ENCODE peak calls at places on chromosomes 7 and 10, in five cellular contexts. One of them, this sample, is unnamed.
A peak's percentile ranks its signal among the peaks of the same experiment; 100 is the strongest.

GRCh38 chr7:40824461-40824860 is 689.7 kb downstream of the SUGCT start:
- DNase-seq in KG1: no peak
- DNase-seq in smooth muscle cell of the brain vasculature: no peak
- DNase-seq in AG04450: no peak
- DNase-seq in GM20000: no peak
- DNase-seq in this sample: no peak

GRCh38 chr10:110822708-110823291 is 48.9 kb upstream of the PDCD4 start:
- DNase-seq in KG1: no peak
- DNase-seq in AG04450: no peak
- DNase-seq in smooth muscle cell of the brain vasculature: no peak
- DNase-seq in GM20000: no peak
- DNase-seq in this sample: peak; percentile 44

GRCh38 chr7:18426564-18427226 is 68.9 kb upstream of the HDAC9 start:
- DNase-seq in GM20000: no peak
- DNase-seq in AG04450: no peak
- DNase-seq in smooth muscle cell of the brain vasculature: no peak
- DNase-seq in KG1: no peak
- DNase-seq in this sample: no peak

GRCh38 chr7:73539709-73540108 is 17.6 kb upstream of the BAZ1B start:
- DNase-seq in smooth muscle cell of the brain vasculature: no peak
- DNase-seq in GM20000: no peak
- DNase-seq in AG04450: no peak
- DNase-seq in KG1: no peak
- DNase-seq in this sample: no peak

GRCh38 chr10:22316286-22317120 is at the start of gene COMMD3:
- DNase-seq in AG04450: peak; percentile 62
- DNase-seq in GM20000: peak; percentile 88
- DNase-seq in smooth muscle cell of the brain vasculature: no peak
- DNase-seq in KG1: peak; percentile 84
- DNase-seq in this sample: peak; percentile 82

GRCh38 chr10:54065106-54065505 is 735.9 kb downstream of the PCDH15 start:
- DNase-seq in smooth muscle cell of the brain vasculature: no peak
- DNase-seq in AG04450: no peak
- DNase-seq in GM20000: no peak
- DNase-seq in KG1: no peak
- DNase-seq in this sample: no peak

GRCh38 chr7:50690541-50691011 is 92.1 kb downstream of the GRB10 start:
- DNase-seq in smooth muscle cell of the brain vasculature: no peak
- DNase-seq in AG04450: no peak
- DNase-seq in KG1: no peak
- DNase-seq in GM20000: no peak
- DNase-seq in this sample: no peak

GRCh38 chr7:111329367-111330234 is 232.7 kb downstream of the IMMP2L start:
- DNase-seq in AG04450: no peak
- DNase-seq in GM20000: no peak
- DNase-seq in smooth muscle cell of the brain vasculature: no peak
- DNase-seq in KG1: no peak
- DNase-seq in this sample: no peak

GRCh38 chr7:140231779-140232491 is 55.2 kb upstream of the KDM7A start:
- DNase-seq in AG04450: no peak
- DNase-seq in KG1: no peak
- DNase-seq in smooth muscle cell of the brain vasculature: no peak
- DNase-seq in GM20000: no peak
- DNase-seq in this sample: no peak

GRCh38 chr7:36273836-36274235 is 115.8 kb upstream of the ANLN start:
- DNase-seq in KG1: no peak
- DNase-seq in smooth muscle cell of the brain vasculature: no peak
- DNase-seq in GM20000: no peak
- DNase-seq in AG04450: no peak
- DNase-seq in this sample: no peak

GRCh38 chr10:31157125-31157983 is 125.7 kb upstream of the ZNF438 start:
- DNase-seq in GM20000: no peak
- DNase-seq in smooth muscle cell of the brain vasculature: no peak
- DNase-seq in AG04450: peak; percentile 48
- DNase-seq in KG1: no peak
- DNase-seq in this sample: peak; percentile 29

GRCh38 chr7:106504207-106504606 is 156.8 kb downstream of the CCDC71L start:
- DNase-seq in smooth muscle cell of the brain vasculature: no peak
- DNase-seq in GM20000: no peak
- DNase-seq in KG1: no peak
- DNase-seq in AG04450: no peak
- DNase-seq in this sample: no peak

GRCh38 chr10:62046522-62047239 is 145.2 kb downstream of the ARID5B start:
- DNase-seq in GM20000: no peak
- DNase-seq in KG1: peak; percentile 54
- DNase-seq in AG04450: no peak
- DNase-seq in smooth muscle cell of the brain vasculature: no peak
- DNase-seq in this sample: no peak

GRCh38 chr7:11507929-11508328 is 324.1 kb downstream of the THSD7A start:
- DNase-seq in GM20000: no peak
- DNase-seq in AG04450: no peak
- DNase-seq in smooth muscle cell of the brain vasculature: no peak
- DNase-seq in KG1: no peak
- DNase-seq in this sample: no peak

GRCh38 chr10:110651044-110651958 is 7.2 kb downstream of the RBM20 start:
- DNase-seq in GM20000: peak; percentile 57
- DNase-seq in KG1: no peak
- DNase-seq in smooth muscle cell of the brain vasculature: no peak
- DNase-seq in AG04450: peak; percentile 67
- DNase-seq in this sample: no peak

GRCh38 chr7:100655908-100656674 is at the start of gene ACTL6B:
- DNase-seq in KG1: no peak
- DNase-seq in smooth muscle cell of the brain vasculature: no peak
- DNase-seq in GM20000: peak; percentile 68
- DNase-seq in AG04450: no peak
- DNase-seq in this sample: peak; percentile 98

GRCh38 chr7:96497567-96497966 is 175.7 kb upstream of the SLC25A13 start:
- DNase-seq in smooth muscle cell of the brain vasculature: no peak
- DNase-seq in KG1: no peak
- DNase-seq in GM20000: no peak
- DNase-seq in AG04450: no peak
- DNase-seq in this sample: no peak

GRCh38 chr7:50393547-50394252 is 56.5 kb downstream of the FIGNL1 start:
- DNase-seq in AG04450: no peak
- DNase-seq in KG1: no peak
- DNase-seq in smooth muscle cell of the brain vasculature: no peak
- DNase-seq in GM20000: peak; percentile 57
- DNase-seq in this sample: no peak

GRCh38 chr7:1848911-1849311 is 178.8 kb downstream of the ELFN1 start:
- DNase-seq in KG1: no peak
- DNase-seq in smooth muscle cell of the brain vasculature: no peak
- DNase-seq in GM20000: no peak
- DNase-seq in AG04450: no peak
- DNase-seq in this sample: no peak

GRCh38 chr7:122010116-122010515 is 133.9 kb downstream of the AASS start:
- DNase-seq in AG04450: no peak
- DNase-seq in KG1: no peak
- DNase-seq in GM20000: no peak
- DNase-seq in smooth muscle cell of the brain vasculature: no peak
- DNase-seq in this sample: no peak

GRCh38 chr10:71234970-71235681 is 22.8 kb downstream of the UNC5B start:
- DNase-seq in GM20000: no peak
- DNase-seq in AG04450: no peak
- DNase-seq in KG1: no peak
- DNase-seq in smooth muscle cell of the brain vasculature: no peak
- DNase-seq in this sample: no peak

GRCh38 chr7:50470250-50471163 is 20.4 kb upstream of the FIGNL1 start:
- DNase-seq in AG04450: no peak
- DNase-seq in GM20000: no peak
- DNase-seq in smooth muscle cell of the brain vasculature: no peak
- DNase-seq in KG1: no peak
- DNase-seq in this sample: no peak

GRCh38 chr7:64515781-64516180 is 47.1 kb downstream of the ZNF680 start:
- DNase-seq in AG04450: no peak
- DNase-seq in KG1: no peak
- DNase-seq in GM20000: no peak
- DNase-seq in smooth muscle cell of the brain vasculature: no peak
- DNase-seq in this sample: no peak

GRCh38 chr10:91144961-91145360 is 75.5 kb upstream of the PCGF5 start:
- DNase-seq in smooth muscle cell of the brain vasculature: no peak
- DNase-seq in AG04450: no peak
- DNase-seq in GM20000: no peak
- DNase-seq in KG1: no peak
- DNase-seq in this sample: no peak

GRCh38 chr10:79007843-79008319 is 60.9 kb upstream of the ZMIZ1 start:
- DNase-seq in GM20000: no peak
- DNase-seq in AG04450: no peak
- DNase-seq in KG1: no peak
- DNase-seq in smooth muscle cell of the brain vasculature: no peak
- DNase-seq in this sample: no peak